ENCODE peak calls at places on chromosomes 7 and 10, in six cellular contexts. One of them, this sample, is unnamed. For H3K4me1, the result is how much of the 10 kb centered on the place peaks cover.

GRCh38 chr10:101923212-101923611 is 79.6 kb upstream of the KCNIP2 start:
- DNase-seq in right lobe of liver: no peak
- DNase-seq in heart left ventricle: no peak
- DNase-seq in CD8-positive, alpha-beta memory T cell: no peak
- DNase-seq in right cardiac atrium: no peak
- DNase-seq in small intestine: no peak
- DNase-seq in this sample: no peak

GRCh38 chr7:15345216-15345615 is 216.6 kb downstream of the AGMO start:
- DNase-seq in right lobe of liver: no peak
- DNase-seq in heart left ventricle: no peak
- DNase-seq in CD8-positive, alpha-beta memory T cell: no peak
- DNase-seq in right cardiac atrium: no peak
- DNase-seq in small intestine: no peak
- DNase-seq in this sample: no peak

GRCh38 chr10:88670497-88670896 is 6.3 kb downstream of the LIPF start:
- DNase-seq in right lobe of liver: no peak
- DNase-seq in heart left ventricle: no peak
- DNase-seq in CD8-positive, alpha-beta memory T cell: no peak
- DNase-seq in right cardiac atrium: no peak
- DNase-seq in small intestine: no peak
- DNase-seq in this sample: no peak

GRCh38 chr7:107014381-107015023 is 30.0 kb upstream of the PRKAR2B start:
- DNase-seq in right lobe of liver: no peak
- DNase-seq in heart left ventricle: peak
- DNase-seq in CD8-positive, alpha-beta memory T cell: no peak
- DNase-seq in right cardiac atrium: no peak
- DNase-seq in small intestine: no peak
- DNase-seq in this sample: no peak

GRCh38 chr10:46515402-46516192 is 40.9 kb downstream of the GPRIN2 start:
- DNase-seq in right lobe of liver: peak
- DNase-seq in heart left ventricle: peak
- DNase-seq in CD8-positive, alpha-beta memory T cell: no peak
- DNase-seq in right cardiac atrium: peak
- DNase-seq in small intestine: no peak
- DNase-seq in this sample: no peak

GRCh38 chr7:22618528-22618927 is 108.5 kb upstream of the IL6 start:
- DNase-seq in right lobe of liver: no peak
- DNase-seq in heart left ventricle: no peak
- DNase-seq in CD8-positive, alpha-beta memory T cell: no peak
- DNase-seq in right cardiac atrium: no peak
- DNase-seq in small intestine: no peak
- DNase-seq in this sample: no peak

GRCh38 chr10:71085689-71086438 is 126.5 kb upstream of the UNC5B start:
- DNase-seq in right lobe of liver: peak
- DNase-seq in heart left ventricle: peak
- DNase-seq in CD8-positive, alpha-beta memory T cell: no peak
- DNase-seq in right cardiac atrium: no peak
- DNase-seq in small intestine: no peak
- DNase-seq in this sample: no peak

GRCh38 chr7:157010588-157011332 is at the start of gene MNX1:
- DNase-seq in right lobe of liver: peak
- DNase-seq in heart left ventricle: peak
- DNase-seq in CD8-positive, alpha-beta memory T cell: peak
- DNase-seq in right cardiac atrium: no peak
- DNase-seq in small intestine: peak
- DNase-seq in this sample: no peak

GRCh38 chr10:124999433-125000365 is 57.8 kb downstream of the ZRANB1 start:
- DNase-seq in right lobe of liver: peak
- DNase-seq in heart left ventricle: peak
- DNase-seq in CD8-positive, alpha-beta memory T cell: no peak
- DNase-seq in right cardiac atrium: peak
- DNase-seq in small intestine: no peak
- DNase-seq in this sample: no peak

GRCh38 chr10:19629559-19629958 is 186.7 kb upstream of the PLXDC2 start:
- DNase-seq in right lobe of liver: peak
- DNase-seq in heart left ventricle: peak
- DNase-seq in CD8-positive, alpha-beta memory T cell: no peak
- DNase-seq in right cardiac atrium: peak
- DNase-seq in small intestine: no peak
- DNase-seq in this sample: no peak

GRCh38 chr7:12030116-12030515 is 181.0 kb upstream of the TMEM106B start:
- DNase-seq in right lobe of liver: no peak
- DNase-seq in heart left ventricle: no peak
- DNase-seq in CD8-positive, alpha-beta memory T cell: no peak
- DNase-seq in right cardiac atrium: no peak
- DNase-seq in small intestine: no peak
- DNase-seq in this sample: no peak

GRCh38 chr10:29067161-29067560 is 221.7 kb upstream of the LYZL1 start:
- DNase-seq in right lobe of liver: no peak
- DNase-seq in heart left ventricle: no peak
- DNase-seq in CD8-positive, alpha-beta memory T cell: no peak
- DNase-seq in right cardiac atrium: no peak
- DNase-seq in small intestine: no peak
- DNase-seq in this sample: no peak

GRCh38 chr10:48620719-48621118 is 15.8 kb upstream of the ARHGAP22 start:
- DNase-seq in right lobe of liver: no peak
- DNase-seq in heart left ventricle: no peak
- DNase-seq in CD8-positive, alpha-beta memory T cell: no peak
- DNase-seq in right cardiac atrium: no peak
- DNase-seq in small intestine: no peak
- DNase-seq in this sample: no peak

GRCh38 chr10:987635-987905 is 664 bp upstream of the GTPBP4 start:
- DNase-seq in right lobe of liver: no peak
- DNase-seq in heart left ventricle: no peak
- DNase-seq in CD8-positive, alpha-beta memory T cell: no peak
- DNase-seq in right cardiac atrium: no peak
- DNase-seq in small intestine: no peak
- DNase-seq in this sample: no peak

GRCh38 chr10:42242135-42242805 is 396.1 kb downstream of the ZNF33B start:
- DNase-seq in right lobe of liver: no peak
- DNase-seq in heart left ventricle: no peak
- DNase-seq in CD8-positive, alpha-beta memory T cell: no peak
- DNase-seq in right cardiac atrium: no peak
- DNase-seq in small intestine: no peak
- DNase-seq in this sample: no peak

GRCh38 chr7:101657171-101657570 is 28.1 kb upstream of the MYL10 start:
- DNase-seq in right lobe of liver: no peak
- DNase-seq in heart left ventricle: no peak
- DNase-seq in CD8-positive, alpha-beta memory T cell: no peak
- DNase-seq in right cardiac atrium: no peak
- DNase-seq in small intestine: no peak
- DNase-seq in this sample: no peak

GRCh38 chr10:66176772-66177171 is 749.1 kb upstream of the LRRTM3 start:
- DNase-seq in right lobe of liver: no peak
- DNase-seq in heart left ventricle: no peak
- DNase-seq in CD8-positive, alpha-beta memory T cell: no peak
- DNase-seq in right cardiac atrium: no peak
- DNase-seq in small intestine: no peak
- DNase-seq in this sample: no peak

GRCh38 chr10:128542659-128543058 is 416.4 kb upstream of the MKI67 start:
- DNase-seq in right lobe of liver: no peak
- DNase-seq in heart left ventricle: no peak
- DNase-seq in CD8-positive, alpha-beta memory T cell: no peak
- DNase-seq in right cardiac atrium: no peak
- DNase-seq in small intestine: no peak
- DNase-seq in this sample: no peak

GRCh38 chr7:132202541-132202940 is 373.7 kb downstream of the PLXNA4 start:
- DNase-seq in right lobe of liver: no peak
- DNase-seq in heart left ventricle: no peak
- DNase-seq in CD8-positive, alpha-beta memory T cell: no peak
- DNase-seq in right cardiac atrium: no peak
- DNase-seq in small intestine: no peak
- DNase-seq in this sample: no peak

GRCh38 chr10:79492839-79493238 is 19.5 kb upstream of the EIF5AL1 start:
- DNase-seq in right lobe of liver: no peak
- DNase-seq in heart left ventricle: no peak
- DNase-seq in CD8-positive, alpha-beta memory T cell: no peak
- DNase-seq in right cardiac atrium: no peak
- DNase-seq in small intestine: no peak
- DNase-seq in this sample: no peak

GRCh38 chr10:36172054-36172531 is 530.0 kb upstream of the FZD8 start:
- DNase-seq in right lobe of liver: no peak
- DNase-seq in heart left ventricle: no peak
- DNase-seq in CD8-positive, alpha-beta memory T cell: no peak
- DNase-seq in right cardiac atrium: no peak
- DNase-seq in small intestine: no peak
- DNase-seq in this sample: no peak

GRCh38 chr7:102125127-102125561 is 161.5 kb upstream of the SH2B2 start:
- DNase-seq in right lobe of liver: no peak
- DNase-seq in heart left ventricle: peak
- DNase-seq in CD8-positive, alpha-beta memory T cell: no peak
- DNase-seq in right cardiac atrium: peak
- DNase-seq in small intestine: no peak
- DNase-seq in this sample: no peak

GRCh38 chr10:31318382-31318853 is 598 bp upstream of the ZEB1 start:
- DNase-seq in right lobe of liver: peak
- DNase-seq in heart left ventricle: peak
- DNase-seq in CD8-positive, alpha-beta memory T cell: peak
- DNase-seq in right cardiac atrium: peak
- DNase-seq in small intestine: peak
- DNase-seq in this sample: no peak

GRCh38 chr10:107059058-107059457 is 105.4 kb downstream of the SORCS1 start:
- DNase-seq in right lobe of liver: no peak
- DNase-seq in heart left ventricle: no peak
- DNase-seq in CD8-positive, alpha-beta memory T cell: no peak
- DNase-seq in right cardiac atrium: no peak
- DNase-seq in small intestine: no peak
- DNase-seq in this sample: no peak

GRCh38 chr10:55374060-55374459 is 573.0 kb upstream of the PCDH15 start:
- DNase-seq in right lobe of liver: no peak
- DNase-seq in heart left ventricle: peak
- DNase-seq in CD8-positive, alpha-beta memory T cell: no peak
- DNase-seq in right cardiac atrium: peak
- DNase-seq in small intestine: no peak
- DNase-seq in this sample: no peak

GRCh38 chr7:95493247-95493646 is 7.5 kb downstream of the ASB4 start:
- DNase-seq in right lobe of liver: no peak
- DNase-seq in heart left ventricle: no peak
- DNase-seq in CD8-positive, alpha-beta memory T cell: no peak
- DNase-seq in right cardiac atrium: no peak
- DNase-seq in small intestine: no peak
- DNase-seq in this sample: no peak

GRCh38 chr10:71531485-71532446 is 135.0 kb downstream of the CDH23 start:
- DNase-seq in right lobe of liver: no peak
- DNase-seq in heart left ventricle: no peak
- DNase-seq in CD8-positive, alpha-beta memory T cell: no peak
- DNase-seq in right cardiac atrium: peak
- DNase-seq in small intestine: no peak
- DNase-seq in this sample: no peak

DNA sequence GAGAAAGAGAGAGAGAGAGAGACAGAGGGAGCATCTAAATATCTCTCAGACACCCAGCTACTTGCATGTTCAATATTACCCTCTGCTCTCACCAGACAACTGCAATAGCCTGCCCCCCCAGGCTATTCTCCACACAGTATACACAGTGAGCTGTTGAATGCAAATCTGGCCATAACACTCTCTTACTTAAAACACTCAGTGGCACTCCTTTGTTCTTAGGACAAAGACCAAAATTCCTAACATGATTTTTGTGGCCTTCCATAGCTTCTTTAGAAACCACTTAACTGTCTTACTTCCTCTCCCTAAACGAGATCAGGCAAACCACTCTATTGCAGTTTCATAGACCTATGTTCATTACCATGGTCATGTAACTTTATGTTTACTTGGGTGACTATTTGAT is 903.6 kb upstream of the AUTS2 start:
- DNase-seq in right lobe of liver: no peak
- DNase-seq in heart left ventricle: no peak
- DNase-seq in CD8-positive, alpha-beta memory T cell: no peak
- DNase-seq in right cardiac atrium: no peak
- DNase-seq in small intestine: no peak
- DNase-seq in this sample: no peak
- H3K4me1 ChIP-seq in right lobe of liver: under half
- H3K4me1 ChIP-seq in heart left ventricle: under half
- H3K4me1 ChIP-seq in CD8-positive, alpha-beta memory T cell: under half
- H3K4me1 ChIP-seq in right cardiac atrium: under half
- H3K4me1 ChIP-seq in small intestine: under half
- H3K4me1 ChIP-seq in this sample: under half

GRCh38 chr7:50664937-50665336 is 99.7 kb upstream of the DDC start:
- DNase-seq in right lobe of liver: no peak
- DNase-seq in heart left ventricle: no peak
- DNase-seq in CD8-positive, alpha-beta memory T cell: no peak
- DNase-seq in right cardiac atrium: no peak
- DNase-seq in small intestine: no peak
- DNase-seq in this sample: no peak
- H3K4me1 ChIP-seq in right lobe of liver: under half
- H3K4me1 ChIP-seq in heart left ventricle: half or more
- H3K4me1 ChIP-seq in CD8-positive, alpha-beta memory T cell: half or more
- H3K4me1 ChIP-seq in right cardiac atrium: under half
- H3K4me1 ChIP-seq in small intestine: under half
- H3K4me1 ChIP-seq in this sample: under half

GRCh38 chr10:103854265-103854686 is 1.1 kb downstream of the SH3PXD2A start:
- DNase-seq in right lobe of liver: no peak
- DNase-seq in heart left ventricle: no peak
- DNase-seq in CD8-positive, alpha-beta memory T cell: no peak
- DNase-seq in right cardiac atrium: no peak
- DNase-seq in small intestine: no peak
- DNase-seq in this sample: no peak

GRCh38 chr10:103852856-103853255 is 2.5 kb downstream of the SH3PXD2A start:
- DNase-seq in right lobe of liver: no peak
- DNase-seq in heart left ventricle: no peak
- DNase-seq in CD8-positive, alpha-beta memory T cell: no peak
- DNase-seq in right cardiac atrium: no peak
- DNase-seq in small intestine: no peak
- DNase-seq in this sample: no peak

GRCh38 chr10:103852189-103852711 is 3.1 kb downstream of the SH3PXD2A start:
- DNase-seq in right lobe of liver: no peak
- DNase-seq in heart left ventricle: no peak
- DNase-seq in CD8-positive, alpha-beta memory T cell: no peak
- DNase-seq in right cardiac atrium: peak
- DNase-seq in small intestine: no peak
- DNase-seq in this sample: no peak

GRCh38 chr10:103854687-103855423 is 521 bp downstream of the SH3PXD2A start:
- DNase-seq in right lobe of liver: no peak
- DNase-seq in heart left ventricle: peak
- DNase-seq in CD8-positive, alpha-beta memory T cell: no peak
- DNase-seq in right cardiac atrium: peak
- DNase-seq in small intestine: no peak
- DNase-seq in this sample: peak

GRCh38 chr10:103853428-103854264 is 1.7 kb downstream of the SH3PXD2A start:
- DNase-seq in right lobe of liver: no peak
- DNase-seq in heart left ventricle: no peak
- DNase-seq in CD8-positive, alpha-beta memory T cell: no peak
- DNase-seq in right cardiac atrium: no peak
- DNase-seq in small intestine: peak
- DNase-seq in this sample: no peak
- H3K4me1 ChIP-seq in right lobe of liver: under half
- H3K4me1 ChIP-seq in heart left ventricle: under half
- H3K4me1 ChIP-seq in CD8-positive, alpha-beta memory T cell: under half
- H3K4me1 ChIP-seq in right cardiac atrium: under half
- H3K4me1 ChIP-seq in small intestine: under half
- H3K4me1 ChIP-seq in this sample: under half

DNA sequence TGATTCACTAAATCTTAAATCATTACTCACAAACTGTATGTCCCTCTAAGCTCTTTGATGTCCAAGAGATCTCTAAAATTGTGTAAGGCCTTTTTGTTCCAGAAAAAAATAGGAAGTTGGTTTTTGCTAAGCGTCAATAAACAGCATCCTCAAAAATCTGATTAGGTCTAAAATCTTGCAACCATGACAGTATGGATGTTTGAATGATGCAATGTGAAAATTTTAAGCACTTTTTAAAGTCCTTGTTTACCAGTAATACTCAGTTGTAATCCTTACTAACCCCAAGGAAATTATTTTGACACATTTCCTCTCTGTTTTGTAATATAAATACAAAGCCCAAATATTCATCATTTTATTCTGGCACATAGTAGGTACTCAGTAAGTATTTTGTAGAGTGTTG is 6.8 kb downstream of the MET start:
- DNase-seq in right lobe of liver: no peak
- DNase-seq in heart left ventricle: no peak
- DNase-seq in CD8-positive, alpha-beta memory T cell: no peak
- DNase-seq in right cardiac atrium: no peak
- DNase-seq in small intestine: no peak
- DNase-seq in this sample: no peak
- H3K4me1 ChIP-seq in right lobe of liver: under half
- H3K4me1 ChIP-seq in heart left ventricle: under half
- H3K4me1 ChIP-seq in CD8-positive, alpha-beta memory T cell: under half
- H3K4me1 ChIP-seq in right cardiac atrium: under half
- H3K4me1 ChIP-seq in small intestine: under half
- H3K4me1 ChIP-seq in this sample: under half